ENCODE peak calls at places on chromosomes 4 and X, in seven cellular contexts. N is midbrain, K is ACHN, B is T-cell, L is amygdala, W is foreskin keratinocyte, D is activated gamma-delta T cell treated with Interleukin-2 at 50 U/mL for 16 hours. V is an unnamed sample.

GRCh38 chr4:176883681-176884418 is 91.1 kb upstream of the VEGFC start:
- DNase-seq in D (no peak), B (no peak), L (no peak), W (peak), N (no peak), K (no peak), V (no peak)

GRCh38 chrX:104789784-104790183 is 223.8 kb downstream of the IL1RAPL2 start:
- DNase-seq in N (no peak), L (no peak), D (no peak), W (no peak), B (no peak), K (no peak), V (no peak)

GRCh38 chr4:143302526-143302925 is 34.1 kb upstream of the GAB1 start:
- DNase-seq in B (no peak), W (no peak), D (no peak), K (no peak), N (no peak), L (no peak), V (no peak)

GRCh38 chr4:61200195-61200990 is at the start of gene ADGRL3:
- DNase-seq in D (no peak), K (no peak), W (no peak), N (peak), L (peak), B (no peak), V (no peak)

GRCh38 chr4:4914059-4914820 is 54.8 kb downstream of the MSX1 start:
- DNase-seq in D (no peak), B (no peak), K (no peak), N (no peak), W (no peak), L (no peak), V (no peak)

GRCh38 chr4:26311633-26312032 is 9.2 kb upstream of the RBPJ start:
- DNase-seq in W (no peak), N (no peak), L (no peak), D (no peak), K (no peak), B (no peak), V (no peak)

GRCh38 chrX:154457491-154458115 is 478 bp upstream of the PLXNA3 start:
- DNase-seq in K (peak), N (peak), W (no peak), L (no peak), B (peak), D (peak), V (peak)

GRCh38 chr4:8383451-8384160 is 56.9 kb downstream of the ACOX3 start:
- DNase-seq in N (no peak), B (no peak), L (no peak), K (no peak), D (no peak), W (no peak), V (no peak)

GRCh38 chrX:15515931-15516330 is 15.3 kb downstream of the BMX start:
- DNase-seq in D (no peak), B (no peak), K (no peak), W (no peak), N (no peak), L (no peak), V (no peak)

GRCh38 chr4:124483043-124483906 is 229.3 kb downstream of the ANKRD50 start:
- DNase-seq in B (no peak), D (no peak), N (no peak), W (no peak), K (no peak), L (no peak), V (no peak)

GRCh38 chr4:144646523-144647094 is 653 bp downstream of the HHIP start:
- DNase-seq in B (no peak), W (no peak), K (no peak), N (peak), L (peak), D (no peak), V (no peak)

GRCh38 chrX:153922932-153923857 is 2.9 kb downstream of the ARHGAP4 start:
- DNase-seq in B (no peak), N (peak), D (no peak), L (peak), K (peak), W (no peak), V (no peak)

GRCh38 chr4:57081651-57082349 is 28.4 kb downstream of the IGFBP7 start:
- DNase-seq in N (peak), L (no peak), K (no peak), B (no peak), W (no peak), D (no peak), V (no peak)

GRCh38 chrX:43753637-43754036 is 97.5 kb downstream of the MAOA start:
- DNase-seq in W (no peak), L (no peak), K (no peak), B (no peak), N (no peak), D (no peak), V (no peak)

GRCh38 chr4:26197018-26197779 is 123.6 kb upstream of the RBPJ start:
- DNase-seq in W (peak), D (peak), N (no peak), B (peak), K (peak), L (no peak), V (peak)

GRCh38 chrX:134158821-134159512 is 78.0 kb upstream of the CCDC160 start:
- DNase-seq in W (no peak), N (no peak), D (no peak), B (no peak), K (no peak), L (no peak), V (no peak)

GRCh38 chrX:119145241-119145653 is 17.6 kb upstream of the KIAA1210 start:
- DNase-seq in D (no peak), L (no peak), K (peak), W (no peak), B (no peak), N (no peak), V (no peak)

GRCh38 chr4:86141166-86141565 is 218.7 kb downstream of the MAPK10 start:
- DNase-seq in D (no peak), K (no peak), B (no peak), L (no peak), N (no peak), W (no peak), V (no peak)

GRCh38 chr4:37922323-37922722 is 31.4 kb downstream of the TBC1D1 start:
- DNase-seq in B (no peak), K (no peak), L (no peak), W (no peak), D (no peak), N (no peak), V (no peak)

GRCh38 chr4:87574996-87575395 is 33.3 kb upstream of the DSPP start:
- DNase-seq in W (peak), K (no peak), B (no peak), N (no peak), L (no peak), D (no peak), V (no peak)

V was measured in CD8-positive, alpha-beta memory T cell.